ENCODE peak calls at places on chromosomes 13 and 19, in four cellular contexts. F is fibroblast of lung, Z is tibial nerve, W is astrocyte. I is an unnamed sample.

GRCh38 chr19:42140125-42140754 is 8.0 kb upstream of the POU2F2 start:
- DNase-seq in Z (peak; percentile 43), W (peak; percentile 43), F (peak; percentile 66), I (peak; percentile 48)

GRCh38 chr19:22261596-22261995 is 24.6 kb upstream of the ZNF729 start:
- DNase-seq in F (no peak), W (no peak), Z (no peak), I (no peak)

GRCh38 chr19:29769997-29770396 is 41.8 kb upstream of the CCNE1 start:
- DNase-seq in F (no peak), W (no peak), Z (no peak), I (no peak)

GRCh38 chr13:30088312-30088855 is 219.0 kb downstream of the KATNAL1 start:
- DNase-seq in W (peak; percentile 17), F (peak; percentile 43), Z (no peak), I (no peak)

GRCh38 chr19:16381756-16382401 is 57.3 kb downstream of the KLF2 start:
- DNase-seq in Z (peak; percentile 89), F (no peak), W (no peak), I (peak; percentile 54)

GRCh38 chr13:56166864-56167263 is 973.9 kb upstream of the PRR20A start:
- DNase-seq in F (no peak), W (no peak), Z (no peak), I (no peak)

GRCh38 chr19:11197291-11198174 is at the start of gene KANK2:
- DNase-seq in Z (peak; percentile 74), F (peak; percentile 63), W (peak; percentile 20), I (peak; percentile 98)

GRCh38 chr13:38960175-38960574 is 30.5 kb downstream of the STOML3 start:
- DNase-seq in F (no peak), W (no peak), Z (no peak), I (no peak)

GRCh38 chr19:17021793-17022590 is 4.6 kb downstream of the CPAMD8 start:
- DNase-seq in F (no peak), W (no peak), Z (no peak), I (no peak)

GRCh38 chr13:37747071-37747612 is 122.4 kb downstream of the TRPC4 start:
- DNase-seq in Z (no peak), F (peak; percentile 87), W (peak; percentile 81), I (no peak)

GRCh38 chr19:38812841-38813320 is at the start of gene LGALS4:
- DNase-seq in Z (no peak), F (no peak), W (no peak), I (no peak)

GRCh38 chr13:51324714-51325440 is 14.6 kb upstream of the SERPINE3 start:
- DNase-seq in W (no peak), Z (no peak), F (no peak), I (no peak)

GRCh38 chr13:34085199-34085598 is 267.2 kb downstream of the RFC3 start:
- DNase-seq in Z (no peak), W (no peak), F (no peak), I (no peak)

GRCh38 chr19:38044267-38045111 is 137.5 kb downstream of the SIPA1L3 start:
- DNase-seq in F (peak; percentile 69), W (peak; percentile 60), Z (no peak), I (no peak)

GRCh38 chr19:18587962-18588610 is 512 bp upstream of the REX1BD start:
- DNase-seq in F (no peak), W (no peak), Z (no peak), I (no peak)

GRCh38 chr19:16514383-16515019 is 18.3 kb downstream of the C19orf44 start:
- DNase-seq in Z (no peak), W (no peak), F (no peak), I (no peak)

GRCh38 chr19:50478901-50479715 is 2.5 kb upstream of the GARIN5A start:
- DNase-seq in Z (no peak), F (peak; percentile 25), W (no peak), I (no peak)

GRCh38 chr13:93942016-93942415 is 537.5 kb downstream of the DCT start:
- DNase-seq in W (no peak), Z (no peak), F (peak; percentile 19), I (no peak)

GRCh38 chr19:53308339-53308811 is 25.2 kb upstream of the ZNF845 start:
- DNase-seq in Z (no peak), F (no peak), W (no peak), I (peak; percentile 44)

GRCh38 chr19:10173527-10173926 is 21.2 kb downstream of the DNMT1 start:
- DNase-seq in Z (no peak), F (peak; percentile 24), W (peak; percentile 10), I (no peak)

GRCh38 chr13:64937302-64937701 is 2292.8 kb downstream of the PCDH9 start:
- DNase-seq in F (no peak), Z (no peak), W (no peak), I (no peak)

GRCh38 chr13:109771926-109772325 is 14.5 kb downstream of the IRS2 start:
- DNase-seq in Z (no peak), F (no peak), W (no peak), I (no peak)

GRCh38 chr19:19366691-19367396 is 38.6 kb upstream of the GATAD2A start:
- DNase-seq in Z (peak; percentile 37), F (peak; percentile 69), W (peak; percentile 54), I (peak; percentile 81)

GRCh38 chr13:114143806-114144605 is 11.6 kb upstream of the RASA3 start:
- DNase-seq in W (no peak), Z (no peak), F (no peak), I (no peak)

GRCh38 chr13:112330479-112331407 is 45.4 kb upstream of the SPACA7 start:
- DNase-seq in Z (no peak), F (no peak), W (no peak), I (no peak)

GRCh38 chr13:108508263-108508662 is 121.1 kb upstream of the MYO16 start:
- DNase-seq in F (peak; percentile 23), W (peak; percentile 6), Z (no peak), I (no peak)

GRCh38 chr19:7595466-7596133 is at the start of gene CAMSAP3:
- DNase-seq in Z (no peak), F (peak; percentile 1), W (no peak), I (peak; percentile 62)

GRCh38 chr19:11479470-11480080 is 1.3 kb downstream of the ELAVL3 start:
- DNase-seq in F (peak; percentile 15), W (no peak), Z (no peak), I (no peak)

GRCh38 chr19:17318966-17319365 is 9.6 kb downstream of the DDA1 start:
- DNase-seq in F (no peak), W (no peak), Z (no peak), I (no peak)

GRCh38 chr19:54158812-54159351 is 639 bp downstream of the LENG1 start:
- DNase-seq in W (no peak), F (no peak), Z (no peak), I (no peak)

GRCh38 chr13:44188257-44188656 is 185.4 kb upstream of the SERP2 start:
- DNase-seq in F (peak; percentile 74), W (peak; percentile 66), Z (no peak), I (no peak)

GRCh38 chr19:37991841-37992248 is 84.8 kb downstream of the SIPA1L3 start:
- DNase-seq in W (no peak), F (peak; percentile 54), Z (no peak), I (no peak)

GRCh38 chr13:100029930-100030329 is 48.3 kb downstream of the ZIC2 start:
- DNase-seq in W (no peak), F (no peak), Z (no peak), I (no peak)

DNA sequence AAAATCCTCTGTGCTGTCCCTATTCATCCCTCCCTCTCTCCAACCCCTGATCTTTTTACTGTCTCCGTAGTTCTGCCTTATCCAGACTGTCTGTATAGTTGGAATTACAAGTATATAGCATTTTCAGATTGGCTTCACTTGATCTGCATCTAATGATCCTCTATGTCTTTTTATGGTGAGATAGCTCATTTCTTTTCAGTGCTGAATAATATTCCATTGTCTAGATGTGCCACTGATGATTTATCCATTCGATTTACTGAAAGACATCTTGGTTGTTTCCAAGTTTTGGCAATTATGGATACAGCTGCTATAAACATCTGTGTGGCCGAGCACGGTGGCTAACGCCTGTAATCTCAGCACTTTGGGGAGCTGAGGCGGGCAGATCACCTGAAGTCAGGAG is 19.1 kb downstream of the IRGC start:
- DNase-seq in W (no peak), Z (no peak), F (no peak), I (no peak)
- H3K36me3 ChIP-seq in W (peaks cover 53% of the 10 kb centered on the region), Z (peaks cover 24% of the 10 kb centered on the region), F (peaks cover 37% of the 10 kb centered on the region), I (peaks cover 47% of the 10 kb centered on the region)

GRCh38 chr19:15120135-15121026 is 13.2 kb downstream of the SYDE1 start:
- DNase-seq in W (no peak), F (no peak), Z (no peak), I (no peak)
- TF ChIP-seq CTCF in W (no peak), F (no peak), Z (no peak), I (no peak)

DNA sequence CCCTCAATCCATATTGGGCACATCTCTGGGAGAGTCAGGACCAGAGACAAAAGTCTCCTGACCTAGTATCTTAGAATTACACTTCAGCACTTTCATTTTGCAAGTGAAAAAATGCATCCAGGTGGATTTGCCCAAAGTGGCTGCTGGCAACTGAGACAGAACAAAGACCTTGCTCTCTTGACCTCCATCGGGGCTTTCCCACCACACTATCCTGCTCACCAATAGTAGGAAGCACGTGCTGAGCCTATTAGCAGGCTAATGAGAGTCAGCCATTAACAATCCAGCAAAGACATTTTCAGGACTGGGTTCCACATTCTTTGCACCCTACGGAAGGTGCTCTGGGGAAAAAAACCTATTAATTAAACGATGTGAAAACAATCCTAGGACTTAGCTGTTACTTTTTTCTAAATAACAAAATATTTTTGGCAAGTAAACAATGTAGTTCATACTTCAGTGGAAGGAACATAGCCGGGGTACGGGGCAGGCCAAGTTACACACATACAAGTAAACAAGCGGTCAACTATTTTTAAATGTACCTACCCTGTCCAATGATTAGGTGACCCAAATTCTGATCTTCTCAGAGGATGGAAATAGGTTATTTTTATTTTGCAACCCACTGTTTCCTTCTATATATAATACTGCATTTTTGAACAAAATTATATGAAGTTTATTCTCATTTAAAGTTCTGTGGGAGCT is 78.6 kb downstream of the CDADC1 start:
- DNase-seq in W (no peak), F (no peak), Z (no peak), I (no peak)
- H3K36me3 ChIP-seq in W (no peaks in the 10 kb centered on the region), F (no peaks in the 10 kb centered on the region), Z (no peaks in the 10 kb centered on the region), I (no peaks in the 10 kb centered on the region)

GRCh38 chr13:45393941-45394570 is 24.1 kb downstream of the SLC25A30 start:
- DNase-seq in Z (no peak), F (peak; percentile 51), W (peak; percentile 34), I (peak; percentile 68)
- TF ChIP-seq CTCF in Z (no peak), F (peak; percentile 75), W (peak; percentile 45), I (peak; percentile 36)

GRCh38 chr13:105961438-105961837 is 574.0 kb downstream of the EFNB2 start:
- DNase-seq in W (no peak), F (no peak), Z (no peak), I (no peak)
- H3K36me3 ChIP-seq in W (no peaks in the 10 kb centered on the region), F (no peaks in the 10 kb centered on the region), Z (no peaks in the 10 kb centered on the region), I (no peaks in the 10 kb centered on the region)

GRCh38 chr19:13001502-13002388 is 6.5 kb downstream of the NFIX start:
- DNase-seq in F (peak; percentile 78), Z (peak; percentile 78), W (peak; percentile 72), I (peak; percentile 80)
- TF ChIP-seq CTCF in F (no peak), Z (no peak), W (no peak), I (no peak)

GRCh38 chr13:20287976-20288375 is 55.9 kb upstream of the GJB6 start:
- DNase-seq in Z (no peak), F (no peak), W (no peak), I (no peak)
- H3K36me3 ChIP-seq in Z (no peaks in the 10 kb centered on the region), F (no peaks in the 10 kb centered on the region), W (no peaks in the 10 kb centered on the region), I (no peaks in the 10 kb centered on the region)